ENCODE peak calls at places on chromosomes 5 and 9, in four cellular contexts. I is aorta, H is GM23248, R is lower lobe of right lung. K is an unnamed sample.

GRCh38 chr5:115962565-115963402 is 509 bp downstream of the LVRN start:
- DNase-seq in I (peak; percentile 58), R (peak; percentile 45), H (peak; percentile 72), K (no peak)

GRCh38 chr9:95313010-95313498 is 4.5 kb downstream of the FANCC start:
- DNase-seq in H (peak; percentile 77), R (peak; percentile 86), I (peak; percentile 68), K (peak; percentile 72)

GRCh38 chr5:126531543-126532120 is 63.4 kb downstream of the ALDH7A1 start:
- DNase-seq in H (peak; percentile 15), I (no peak), R (no peak), K (no peak)

GRCh38 chr5:122942164-122942914 is 94.2 kb downstream of the PPIC start:
- DNase-seq in H (no peak), R (no peak), I (no peak), K (no peak)

GRCh38 chr9:91589101-91589553 is 165.5 kb upstream of the NFIL3 start:
- DNase-seq in I (no peak), H (peak; percentile 55), R (no peak), K (peak; percentile 36)

GRCh38 chr9:93679536-93680444 is 103.4 kb downstream of the PHF2 start:
- DNase-seq in R (peak; percentile 20), H (no peak), I (peak; percentile 16), K (no peak)

GRCh38 chr5:34811691-34812090 is 27.3 kb upstream of the TTC23L start:
- DNase-seq in H (no peak), R (no peak), I (no peak), K (no peak)

GRCh38 chr5:65506961-65507360 is 25.2 kb upstream of the ADAMTS6 start:
- DNase-seq in R (no peak), I (no peak), H (peak; percentile 77), K (peak; percentile 10)

GRCh38 chr9:35791321-35791921 is at the start of gene NPR2:
- DNase-seq in H (peak; percentile 70), R (no peak), I (peak; percentile 56), K (no peak)

GRCh38 chr9:90988318-90988717 is 186.7 kb downstream of the SYK start:
- DNase-seq in H (no peak), R (no peak), I (no peak), K (no peak)

DNA sequence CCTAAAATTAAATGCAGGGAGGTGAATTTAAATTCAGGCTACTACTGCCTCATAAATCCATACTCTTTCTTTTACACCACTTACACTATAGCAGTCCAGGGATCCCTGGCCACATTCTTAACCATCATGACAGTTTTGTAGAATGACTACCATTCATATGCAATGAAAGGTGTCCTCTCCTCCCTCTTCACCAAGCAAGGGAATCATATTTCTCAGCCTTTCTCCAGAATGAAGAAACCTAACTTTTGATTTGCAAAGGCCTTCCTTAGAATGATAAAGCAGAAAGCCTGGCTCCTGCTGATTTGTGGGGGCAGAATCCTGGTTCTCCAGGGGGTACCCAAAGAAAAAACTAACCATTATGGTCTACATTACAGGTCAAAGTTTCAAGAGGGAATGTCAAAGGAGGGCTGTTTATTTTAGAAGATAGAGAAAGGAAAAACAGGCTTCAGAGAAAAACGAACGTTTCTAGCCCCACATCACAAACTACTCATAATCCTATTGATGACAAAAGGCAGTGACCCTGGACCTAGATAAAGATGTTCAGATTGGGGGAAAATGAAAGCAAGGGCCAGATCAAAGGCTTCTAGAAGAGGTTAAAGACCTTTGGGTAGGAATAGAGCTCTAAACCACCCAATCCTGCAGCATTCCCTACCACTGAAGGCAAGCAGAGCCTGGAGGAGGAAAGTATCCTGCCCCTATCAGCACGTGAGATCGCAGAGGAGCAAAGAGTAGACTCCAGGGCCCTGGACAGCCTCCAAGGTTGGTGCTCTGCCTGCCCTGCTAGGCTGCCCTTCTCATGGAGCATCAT is 11.5 kb downstream of the WNT8A start:
- DNase-seq in H (no peak), I (no peak), R (no peak), K (no peak)
- H3K27me3 ChIP-seq in H (peaks cover 62% of the 10 kb centered on the region), I (peaks cover 2% of the 10 kb centered on the region), R (peaks cover 9% of the 10 kb centered on the region), K (peaks cover 1% of the 10 kb centered on the region)

GRCh38 chr9:124766326-124766725 is 4.8 kb downstream of the NR6A1 start:
- DNase-seq in I (no peak), R (no peak), H (no peak), K (no peak)
- H3K27me3 ChIP-seq in I (no peaks in the 10 kb centered on the region), R (peaks cover 59% of the 10 kb centered on the region), H (peaks cover 87% of the 10 kb centered on the region), K (no peaks in the 10 kb centered on the region)

GRCh38 chr9:134186471-134187109 is 22.2 kb upstream of the RNU6ATAC start:
- DNase-seq in R (peak; percentile 38), I (peak; percentile 38), H (no peak), K (no peak)
- H3K27me3 ChIP-seq in R (peaks cover 12% of the 10 kb centered on the region), I (no peaks in the 10 kb centered on the region), H (peaks cover 16% of the 10 kb centered on the region), K (peaks cover 2% of the 10 kb centered on the region)

GRCh38 chr5:146584750-146585149 is 68.8 kb upstream of the GPR151 start:
- DNase-seq in R (no peak), H (no peak), I (no peak), K (no peak)

GRCh38 chr5:146586752-146587151 is 70.8 kb upstream of the GPR151 start:
- DNase-seq in I (no peak), H (no peak), R (no peak), K (no peak)

GRCh38 chr5:146588806-146589355 is 72.9 kb upstream of the GPR151 start:
- DNase-seq in R (no peak), H (no peak), I (no peak), K (no peak)

GRCh38 chr5:146592342-146592741 is 76.4 kb upstream of the GPR151 start:
- DNase-seq in R (no peak), I (no peak), H (no peak), K (no peak)

DNA sequence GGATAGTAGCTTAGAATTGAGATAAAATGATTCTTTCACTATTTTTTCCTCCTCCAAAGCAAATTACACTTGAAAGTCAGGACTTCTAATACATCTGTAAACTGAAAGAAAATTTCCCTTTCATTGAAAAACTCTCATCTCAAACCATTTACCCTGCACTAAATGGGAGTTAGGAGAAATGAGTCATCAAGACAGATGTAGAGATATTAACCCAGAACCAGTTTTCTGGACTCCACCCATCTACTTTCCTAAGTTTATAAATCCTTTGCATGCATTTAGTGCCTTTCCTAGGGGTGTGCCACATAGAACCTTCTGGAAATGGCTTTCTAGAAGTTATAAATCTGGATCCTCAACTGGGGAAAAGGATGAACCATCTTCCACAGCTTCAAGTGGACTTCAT is 72.3 kb upstream of the GPR151 start:
- DNase-seq in R (no peak), I (no peak), H (peak; percentile 38), K (no peak)
- H3K27me3 ChIP-seq in R (no peaks in the 10 kb centered on the region), I (no peaks in the 10 kb centered on the region), H (no peaks in the 10 kb centered on the region), K (peaks cover 2% of the 10 kb centered on the region)

DNA sequence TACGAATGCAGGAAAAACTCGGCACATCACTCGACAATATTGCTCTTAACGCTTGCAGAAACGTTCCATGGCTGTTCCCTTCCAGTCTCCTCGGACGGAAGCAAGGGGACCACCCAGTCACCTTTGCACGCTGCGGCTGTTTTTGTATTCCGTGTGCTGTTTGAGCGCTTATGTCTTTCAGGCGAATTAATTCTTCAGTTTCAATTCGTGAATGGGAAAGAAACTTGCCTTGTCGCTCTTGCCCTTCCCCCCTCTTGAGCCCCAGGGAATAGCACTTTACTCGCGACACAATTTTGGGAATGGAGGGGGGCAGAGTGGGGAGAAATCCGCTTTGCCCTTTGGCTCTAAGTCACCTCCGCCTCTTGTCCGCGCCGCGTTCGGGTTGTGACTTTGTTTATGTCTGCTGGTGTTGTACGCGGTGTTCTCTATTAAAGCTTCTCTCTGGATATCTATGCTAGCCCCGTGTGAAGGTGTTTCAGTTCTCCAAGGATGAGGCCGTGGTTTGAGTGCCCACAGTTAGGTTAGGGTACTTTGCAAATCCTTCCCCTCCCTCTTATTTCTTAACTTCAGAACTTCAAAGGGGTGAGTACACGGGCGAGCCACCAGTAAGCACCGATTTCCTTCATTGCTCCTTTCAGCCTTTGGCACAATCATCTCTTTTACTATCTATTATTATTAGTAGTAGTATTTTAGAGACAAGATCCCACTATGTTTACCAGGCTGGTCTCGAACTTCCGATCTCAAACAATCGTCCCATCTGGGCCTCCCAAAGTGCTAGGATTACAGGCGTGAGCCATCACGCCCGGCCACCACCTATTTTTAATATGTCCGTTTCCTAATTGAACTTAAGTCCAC is 2.7 kb downstream of the FOXB2 start:
- DNase-seq in I (no peak), H (no peak), R (no peak), K (no peak)
- H3K27me3 ChIP-seq in I (no peaks in the 10 kb centered on the region), H (peaks cover 70% of the 10 kb centered on the region), R (peaks cover 81% of the 10 kb centered on the region), K (peaks cover 59% of the 10 kb centered on the region)

DNA sequence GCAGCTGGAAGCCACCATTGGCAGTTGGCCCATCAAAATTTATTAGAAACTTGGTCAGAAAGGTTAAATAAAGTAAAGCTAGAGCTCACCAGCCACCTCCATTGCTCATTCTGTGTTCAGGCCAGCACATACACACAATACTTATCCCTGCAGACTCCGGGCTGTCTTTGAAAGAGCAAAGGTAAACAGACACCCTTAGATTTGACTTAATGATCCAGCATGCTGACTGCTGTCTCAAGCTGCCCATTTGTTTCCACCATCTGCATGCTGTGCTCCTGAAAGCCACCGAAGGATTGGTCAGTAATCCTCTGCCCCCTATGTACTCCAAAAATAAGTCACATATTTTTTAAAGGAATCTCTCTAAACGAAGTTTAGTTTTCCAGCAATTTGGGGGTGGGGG is 1059.8 kb upstream of the DMAC1 start:
- DNase-seq in I (no peak), H (no peak), R (no peak), K (no peak)
- H3K27me3 ChIP-seq in I (no peaks in the 10 kb centered on the region), H (peaks cover 34% of the 10 kb centered on the region), R (peaks cover 28% of the 10 kb centered on the region), K (peaks cover 3% of the 10 kb centered on the region)

GRCh38 chr9:89773170-89773569 is 168.4 kb downstream of the GADD45G start:
- DNase-seq in R (no peak), I (no peak), H (no peak), K (peak; percentile 7)

GRCh38 chr9:89768051-89768450 is 163.2 kb downstream of the GADD45G start:
- DNase-seq in H (no peak), R (no peak), I (no peak), K (no peak)

GRCh38 chr9:89770779-89771178 is 166.0 kb downstream of the GADD45G start:
- DNase-seq in H (no peak), I (no peak), R (no peak), K (no peak)

GRCh38 chr9:89768650-89769071 is 163.8 kb downstream of the GADD45G start:
- DNase-seq in I (no peak), H (no peak), R (no peak), K (no peak)

DNA sequence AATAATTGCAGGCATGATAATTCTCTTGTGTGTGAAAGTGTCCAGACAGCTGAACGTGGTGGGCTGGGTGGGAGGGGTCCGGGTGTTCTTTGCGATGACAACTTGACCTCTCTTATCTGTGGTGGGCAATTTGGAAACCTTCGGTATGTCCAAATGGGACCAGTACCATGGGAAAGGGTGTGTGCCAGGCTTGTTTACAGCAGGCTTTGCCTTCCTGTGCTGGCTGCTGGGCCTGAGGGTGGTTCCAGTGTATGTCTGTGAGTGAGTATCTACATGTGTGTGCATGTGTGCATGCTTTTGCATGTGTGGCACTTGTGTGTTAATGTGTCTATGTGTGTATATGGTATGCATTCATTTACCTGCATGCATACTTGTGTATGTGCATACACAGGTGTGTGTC is 166.4 kb downstream of the GADD45G start:
- DNase-seq in I (no peak), H (no peak), R (no peak), K (no peak)
- H3K27me3 ChIP-seq in I (no peaks in the 10 kb centered on the region), H (no peaks in the 10 kb centered on the region), R (no peaks in the 10 kb centered on the region), K (no peaks in the 10 kb centered on the region)

K was measured in bronchial epithelial cell.